ENCODE peak calls at places on chromosomes 11 and 22, in seven cellular contexts. O, Z, Y, D, P, F and H are unnamed samples.

GRCh38 chr22:37146507-37147180 is 3.1 kb downstream of the IL2RB start:
- DNase-seq in O (no peak), P (no peak), D (no peak), F (no peak), Y (no peak), Z (no peak), H (no peak)

GRCh38 chr11:40274017-40274416 is 1185.4 kb downstream of the LRRC4C start:
- DNase-seq in F (no peak), Y (no peak), O (peak; percentile 3), Z (no peak), D (peak; percentile 2), P (no peak), H (no peak)

GRCh38 chr11:17263803-17264202 is 12.7 kb upstream of the NUCB2 start:
- DNase-seq in Z (no peak), D (peak; percentile 71), F (no peak), Y (no peak), P (no peak), O (no peak), H (no peak)

GRCh38 chr11:72221386-72221785 is 3.2 kb upstream of the INPPL1 start:
- DNase-seq in P (no peak), Z (no peak), F (no peak), O (no peak), D (no peak), Y (peak; percentile 67), H (no peak)

GRCh38 chr22:26806445-26807170 is 149.2 kb downstream of the MIAT start:
- DNase-seq in F (no peak), O (no peak), P (no peak), Y (no peak), D (no peak), Z (no peak), H (no peak)

GRCh38 chr22:44399906-44400762 is 87.4 kb upstream of the SHISAL1 start:
- DNase-seq in Z (no peak), Y (no peak), D (no peak), F (peak; percentile 22), O (no peak), P (peak; percentile 26), H (no peak)

GRCh38 chr22:24400726-24401596 is 26.4 kb upstream of the ADORA2A start:
- DNase-seq in Z (no peak), O (no peak), D (no peak), Y (peak; percentile 47), P (no peak), F (peak; percentile 28), H (no peak)

GRCh38 chr11:94544582-94544831 is 786 bp downstream of the FUT4 start:
- DNase-seq in F (no peak), Y (peak; percentile 62), P (no peak), Z (no peak), O (no peak), D (no peak), H (no peak)

GRCh38 chr11:18371279-18371678 is 23.1 kb upstream of the LDHA start:
- DNase-seq in D (no peak), P (no peak), Z (no peak), F (no peak), O (no peak), Y (no peak), H (no peak)

GRCh38 chr11:114201219-114201618 is 95.0 kb upstream of the NNMT start:
- DNase-seq in Y (no peak), F (no peak), D (no peak), O (no peak), Z (no peak), P (no peak), H (no peak)

GRCh38 chr11:95364324-95365295 is 133.6 kb upstream of the SESN3 start:
- DNase-seq in Z (no peak), D (peak; percentile 73), P (no peak), F (no peak), Y (no peak), O (no peak), H (no peak)

GRCh38 chr11:705646-706438 is at the start of gene EPS8L2:
- DNase-seq in O (no peak), Z (no peak), F (no peak), Y (peak; percentile 61), D (peak; percentile 66), P (peak; percentile 78), H (no peak)

GRCh38 chr22:44385781-44386180 is 73.0 kb upstream of the SHISAL1 start:
- DNase-seq in F (peak; percentile 19), P (no peak), O (no peak), Z (no peak), D (no peak), Y (peak; percentile 31), H (no peak)

GRCh38 chr11:43197357-43197756 is 114.4 kb upstream of the API5 start:
- DNase-seq in Z (no peak), P (no peak), F (no peak), D (peak; percentile 4), O (no peak), Y (no peak), H (no peak)

GRCh38 chr11:134098566-134099184 is 29.8 kb downstream of the JAM3 start:
- DNase-seq in F (no peak), D (peak; percentile 53), P (no peak), Y (no peak), Z (peak; percentile 27), O (no peak), H (no peak)

GRCh38 chr11:76288166-76288978 is 82.1 kb upstream of the WNT11 start:
- DNase-seq in P (no peak), D (no peak), Y (no peak), Z (no peak), O (peak; percentile 61), F (no peak), H (no peak)

GRCh38 chr11:46529086-46529905 is 64.5 kb downstream of the AMBRA1 start:
- DNase-seq in Y (peak; percentile 64), Z (peak; percentile 49), O (peak; percentile 63), D (peak; percentile 65), F (peak; percentile 70), P (peak; percentile 46), H (peak; percentile 57)

GRCh38 chr11:71977743-71978418 is 20.8 kb upstream of the IL18BP start:
- DNase-seq in D (peak; percentile 81), O (peak; percentile 67), Z (peak; percentile 15), P (no peak), F (no peak), Y (peak; percentile 60), H (no peak)

GRCh38 chr11:109963101-109963500 is 130.1 kb upstream of the ZC3H12C start:
- DNase-seq in P (no peak), D (no peak), Y (no peak), O (no peak), F (no peak), Z (no peak), H (no peak)

GRCh38 chr11:114433376-114433775 is 5.9 kb upstream of the REXO2 start:
- DNase-seq in O (no peak), D (no peak), P (no peak), Y (no peak), Z (no peak), F (no peak), H (no peak)

GRCh38 chr22:22871536-22872278 is 15.9 kb upstream of the IGLL5 start:
- DNase-seq in O (no peak), P (no peak), Z (no peak), Y (no peak), D (no peak), F (no peak), H (no peak)

GRCh38 chr11:99766816-99767215 is 746.1 kb downstream of the CNTN5 start:
- DNase-seq in F (no peak), P (no peak), O (no peak), Z (no peak), Y (no peak), D (no peak), H (no peak)

GRCh38 chr22:29213481-29213880 is 7.8 kb downstream of the EMID1 start:
- DNase-seq in Y (no peak), O (no peak), D (no peak), Z (no peak), F (no peak), P (no peak), H (no peak)

GRCh38 chr22:37735054-37735453 is 38.2 kb downstream of the TRIOBP start:
- DNase-seq in O (no peak), Z (no peak), P (no peak), Y (peak; percentile 67), F (peak; percentile 79), D (no peak), H (no peak)

GRCh38 chr11:32478277-32478731 is 43.0 kb upstream of the WT1 start:
- DNase-seq in Z (no peak), P (no peak), F (no peak), O (no peak), Y (no peak), D (no peak), H (no peak)

GRCh38 chr22:46007003-46007847 is 30.3 kb upstream of the WNT7B start:
- DNase-seq in F (peak; percentile 81), Y (peak; percentile 86), P (peak; percentile 83), O (peak; percentile 77), D (peak; percentile 92), Z (peak; percentile 74), H (no peak)
- H3K27ac ChIP-seq in F (peak overlapping the region; percentile 84), Y (peak overlapping the region; percentile 88), P (peak overlapping the region; percentile 91), O (peak overlapping the region; percentile 86), D (peak overlapping the region; percentile 96), Z (peak overlapping the region; percentile 98), H (no peak overlapping the region)

GRCh38 chr22:50506611-50507420 is 686 bp downstream of the LMF2 start:
- DNase-seq in P (peak; percentile 54), D (no peak), Z (no peak), Y (peak; percentile 65), O (no peak), F (peak; percentile 61), H (no peak)

GRCh38 chr22:50507421-50507990 is at the start of gene LMF2:
- DNase-seq in D (peak; percentile 67), Z (no peak), Y (peak; percentile 94), P (peak; percentile 92), F (peak; percentile 96), O (peak; percentile 76), H (peak; percentile 95)

GRCh38 chr22:50505776-50506610 is 1.5 kb downstream of the LMF2 start:
- DNase-seq in F (no peak), Y (no peak), O (no peak), P (no peak), Z (no peak), D (no peak), H (no peak)

GRCh38 chr22:50507991-50508884 is at the start of gene NCAPH2:
- DNase-seq in F (peak; percentile 98), P (peak; percentile 96), Y (peak; percentile 97), Z (peak; percentile 94), D (peak; percentile 94), O (peak; percentile 97), H (peak; percentile 94)

GRCh38 chr22:50508897-50509296 is 873 bp downstream of the NCAPH2 start:
- DNase-seq in P (no peak), Z (no peak), F (no peak), D (no peak), O (no peak), Y (no peak), H (no peak)
- H3K27ac ChIP-seq in P (peak overlapping the region; percentile 82), Z (peak overlapping the region; percentile 84), F (peak overlapping the region; percentile 81), D (no peak overlapping the region), O (peak overlapping the region; percentile 72), Y (no peak overlapping the region), H (peak overlapping the region; percentile 85)

DNA sequence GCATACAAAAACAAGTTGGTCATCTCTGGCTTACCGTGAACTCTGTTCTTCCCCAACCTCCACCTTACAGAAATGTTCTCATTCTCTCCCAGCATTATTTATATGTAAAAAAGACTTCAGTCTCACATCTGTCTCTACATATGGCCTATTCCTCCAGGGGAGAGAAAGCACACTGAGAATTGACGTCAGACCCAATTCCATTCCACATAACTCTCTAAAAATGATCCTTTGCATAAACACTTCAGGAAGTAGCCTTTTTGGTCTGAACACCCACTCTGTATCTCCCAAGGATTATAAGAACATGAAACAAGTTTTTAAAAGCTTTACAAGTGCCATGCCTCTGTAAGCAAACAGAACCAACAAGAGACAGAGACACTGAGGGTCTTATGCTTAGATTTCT is 48.4 kb upstream of the PPP2R1B start:
- DNase-seq in F (no peak), Y (no peak), D (no peak), O (no peak), Z (no peak), P (no peak), H (no peak)
- H3K27ac ChIP-seq in F (peak overlapping the region; percentile 95), Y (no peak overlapping the region), D (no peak overlapping the region), O (no peak overlapping the region), Z (no peak overlapping the region), P (no peak overlapping the region), H (no peak overlapping the region)

GRCh38 chr11:118314985-118315384 is 10.5 kb downstream of the CD3E start:
- DNase-seq in P (no peak), O (no peak), F (no peak), Z (no peak), Y (no peak), D (peak; percentile 80), H (no peak)
- H3K27ac ChIP-seq in P (no peak overlapping the region), O (no peak overlapping the region), F (no peak overlapping the region), Z (no peak overlapping the region), Y (no peak overlapping the region), D (peak overlapping the region; percentile 35), H (peak overlapping the region; percentile 62)